ENCODE peak calls at places on chromosomes 1 and 21, in six cellular contexts. L, Z, F, R, I and X are unnamed samples.

GRCh38 chr1:54474500-54475235 is 68.5 kb upstream of the SSBP3 start:
- DNase-seq in L (no peak), Z (no peak), F (peak), R (peak), I (no peak), X (no peak)

GRCh38 chr1:197577580-197577979 is 197.7 kb downstream of the DENND1B start:
- DNase-seq in L (no peak), Z (no peak), F (no peak), R (no peak), I (peak), X (no peak)

GRCh38 chr21:39313457-39314154 is at the start of gene BRWD1:
- DNase-seq in L (peak), Z (peak), F (peak), R (peak), I (peak), X (no peak)

GRCh38 chr1:177945943-177946650 is 23.8 kb downstream of the SEC16B start:
- DNase-seq in L (peak), Z (peak), F (peak), R (peak), I (peak), X (no peak)

GRCh38 chr1:207902566-207902965 is 8.4 kb downstream of the CD34 start:
- DNase-seq in L (no peak), Z (no peak), F (no peak), R (no peak), I (no peak), X (no peak)

GRCh38 chr21:46124926-46125845 is 27.3 kb downstream of the COL6A2 start:
- DNase-seq in L (no peak), Z (no peak), F (no peak), R (no peak), I (no peak), X (no peak)

GRCh38 chr1:117014209-117014608 is 12.6 kb downstream of the CD101 start:
- DNase-seq in L (peak), Z (no peak), F (no peak), R (no peak), I (no peak), X (no peak)

GRCh38 chr1:114320586-114320985 is 166.9 kb upstream of the SYT6 start:
- DNase-seq in L (peak), Z (peak), F (no peak), R (no peak), I (peak), X (no peak)

GRCh38 chr1:111621050-111621449 is 1.5 kb downstream of the RAP1A start:
- DNase-seq in L (peak), Z (peak), F (no peak), R (peak), I (peak), X (no peak)

GRCh38 chr1:181219938-181220337 is 131.4 kb downstream of the IER5 start:
- DNase-seq in L (peak), Z (no peak), F (no peak), R (no peak), I (no peak), X (no peak)

GRCh38 chr1:44660176-44660575 is 14.1 kb downstream of the TMEM53 start:
- DNase-seq in L (no peak), Z (no peak), F (no peak), R (no peak), I (no peak), X (no peak)

GRCh38 chr21:23743821-23744220 is 1863.5 kb downstream of the MRPL39 start:
- DNase-seq in L (no peak), Z (no peak), F (no peak), R (no peak), I (no peak), X (no peak)

GRCh38 chr1:12180315-12180714 is 13.5 kb downstream of the TNFRSF1B start:
- DNase-seq in L (peak), Z (no peak), F (no peak), R (no peak), I (peak), X (no peak)

GRCh38 chr1:39272027-39272790 is 67.7 kb downstream of the MACF1 start:
- DNase-seq in L (peak), Z (no peak), F (no peak), R (peak), I (no peak), X (no peak)

GRCh38 chr1:46519209-46519608 is 29.6 kb downstream of the DMBX1 start:
- DNase-seq in L (no peak), Z (no peak), F (no peak), R (no peak), I (no peak), X (no peak)

GRCh38 chr1:163844393-163844948 is 522.7 kb downstream of the NUF2 start:
- DNase-seq in L (no peak), Z (peak), F (no peak), R (peak), I (no peak), X (no peak)

GRCh38 chr1:230199034-230199433 is 132.0 kb downstream of the GALNT2 start:
- DNase-seq in L (no peak), Z (no peak), F (no peak), R (no peak), I (no peak), X (no peak)

GRCh38 chr1:86151427-86151826 is 5.1 kb downstream of the COL24A1 start:
- DNase-seq in L (peak), Z (peak), F (no peak), R (no peak), I (no peak), X (no peak)